ENCODE peak calls at places on chromosomes 16 and 17, in eight cellular contexts. G is heart right ventricle, X is upper lobe of right lung, I is heart left ventricle, L is uterus, T is PC-3, U is tibial nerve, F is pancreas. W is an unnamed sample.

GRCh38 chr16:81437860-81438259 is 6.7 kb upstream of the CMIP start:
- DNase-seq in G (no peak), X (no peak), I (no peak), L (no peak), T (peak; percentile 16), U (no peak), F (no peak), W (no peak)

GRCh38 chr16:75280331-75280804 is 28.9 kb upstream of the BCAR1 start:
- DNase-seq in G (no peak), X (no peak), I (no peak), L (no peak), T (no peak), U (no peak), F (no peak), W (no peak)

GRCh38 chr16:48393843-48394703 is 8.9 kb upstream of the SIAH1 start:
- DNase-seq in G (no peak), X (no peak), I (no peak), L (peak; percentile 69), T (no peak), U (peak; percentile 26), F (no peak), W (no peak)

GRCh38 chr16:73240928-73241327 is 193.0 kb upstream of the ZFHX3 start:
- DNase-seq in G (no peak), X (no peak), I (no peak), L (no peak), T (no peak), U (no peak), F (no peak), W (no peak)

GRCh38 chr17:5595831-5596230 is 11.5 kb upstream of the NLRP1 start:
- DNase-seq in G (no peak), X (no peak), I (no peak), L (no peak), T (no peak), U (no peak), F (no peak), W (no peak)

GRCh38 chr17:17538417-17539391 is 42.5 kb upstream of the RASD1 start:
- DNase-seq in G (no peak), X (no peak), I (no peak), L (no peak), T (peak; percentile 96), U (no peak), F (peak; percentile 87), W (no peak)

GRCh38 chr16:11624645-11625607 is 38.2 kb upstream of the LITAF start:
- DNase-seq in G (no peak), X (no peak), I (no peak), L (no peak), T (no peak), U (no peak), F (no peak), W (no peak)

GRCh38 chr17:37844158-37844976 is 79.8 kb upstream of the TBC1D3K start:
- DNase-seq in G (peak; percentile 34), X (peak; percentile 83), I (peak; percentile 47), L (peak; percentile 17), T (peak; percentile 55), U (no peak), F (peak; percentile 35), W (peak; percentile 15)

GRCh38 chr17:44898768-44899073 is 524 bp downstream of the EFTUD2 start:
- DNase-seq in G (no peak), X (no peak), I (no peak), L (no peak), T (peak; percentile 63), U (no peak), F (no peak), W (no peak)

GRCh38 chr17:63675607-63676539 is 24.1 kb downstream of the LIMD2 start:
- DNase-seq in G (peak; percentile 91), X (peak; percentile 83), I (peak; percentile 87), L (peak; percentile 67), T (peak; percentile 93), U (peak; percentile 63), F (peak; percentile 92), W (peak; percentile 48)

GRCh38 chr16:66927012-66927436 is 1.7 kb upstream of the RRAD start:
- DNase-seq in G (peak; percentile 66), X (peak; percentile 82), I (peak; percentile 62), L (no peak), T (peak; percentile 39), U (no peak), F (no peak), W (no peak)

GRCh38 chr17:13297198-13297597 is 279.4 kb upstream of the ELAC2 start:
- DNase-seq in G (peak; percentile 51), X (no peak), I (peak; percentile 40), L (no peak), T (no peak), U (no peak), F (peak; percentile 33), W (no peak)

GRCh38 chr16:83947642-83948234 is 5.3 kb upstream of the OSGIN1 start:
- DNase-seq in G (no peak), X (no peak), I (no peak), L (no peak), T (no peak), U (no peak), F (no peak), W (no peak)

GRCh38 chr17:49618112-49618611 is 42.5 kb downstream of the NXPH3 start:
- DNase-seq in G (no peak), X (no peak), I (no peak), L (no peak), T (no peak), U (no peak), F (no peak), W (no peak)

GRCh38 chr16:71383054-71383773 is 24.7 kb downstream of the CALB2 start:
- DNase-seq in G (no peak), X (no peak), I (no peak), L (no peak), T (peak; percentile 7), U (no peak), F (no peak), W (no peak)

GRCh38 chr17:19295478-19296200 is 58.5 kb downstream of the EPN2 start:
- DNase-seq in G (no peak), X (no peak), I (no peak), L (no peak), T (no peak), U (no peak), F (no peak), W (no peak)

GRCh38 chr16:46950009-46950408 is 23.5 kb downstream of the DNAJA2 start:
- DNase-seq in G (no peak), X (no peak), I (no peak), L (no peak), T (no peak), U (no peak), F (no peak), W (no peak)

GRCh38 chr17:75588546-75589016 is 981 bp downstream of the MYO15B start:
- DNase-seq in G (peak; percentile 33), X (peak; percentile 84), I (no peak), L (peak; percentile 61), T (no peak), U (no peak), F (peak; percentile 67), W (no peak)

GRCh38 chr16:74291176-74291575 is 5.4 kb upstream of the PSMD7 start:
- DNase-seq in G (no peak), X (no peak), I (no peak), L (no peak), T (no peak), U (no peak), F (no peak), W (no peak)

GRCh38 chr16:16143038-16143763 is 80.1 kb downstream of the ABCC6 start:
- DNase-seq in G (no peak), X (no peak), I (no peak), L (no peak), T (peak; percentile 14), U (no peak), F (no peak), W (no peak)
- TF ChIP-seq CTCF in G (peak; percentile 23), X (no peak), I (no peak), L (no peak), T (peak; percentile 52), U (no peak), F (no peak), W (peak; percentile 32)

DNA sequence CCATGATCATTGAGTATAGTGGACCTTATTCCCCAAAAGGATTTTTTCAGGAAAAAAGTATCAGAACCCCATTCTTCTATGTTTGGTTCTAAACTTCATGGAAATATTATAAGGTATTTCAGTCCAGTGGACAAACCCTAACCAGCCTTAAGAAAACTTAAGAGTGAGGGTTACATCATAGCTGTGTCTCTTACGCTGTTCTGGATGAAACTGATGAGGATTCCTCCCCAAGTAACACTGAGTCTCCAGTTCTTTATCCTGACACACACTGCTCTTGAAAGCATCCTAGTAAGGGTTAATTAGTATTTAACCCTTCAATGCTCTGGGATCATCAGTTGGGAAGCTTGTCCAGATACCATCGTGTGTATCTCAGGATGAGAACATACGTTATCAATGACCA is 5.0 kb downstream of the LYRM1 start:
- DNase-seq in G (no peak), X (no peak), I (no peak), L (no peak), T (no peak), U (no peak), F (no peak), W (no peak)
- H3K4me3 ChIP-seq in G (no peak overlapping the region), X (no peak overlapping the region), I (no peak overlapping the region), L (no peak overlapping the region), T (no peak overlapping the region), U (no peak overlapping the region), F (no peak overlapping the region), W (no peak overlapping the region)

GRCh38 chr17:1055231-1055630 is 58.3 kb downstream of the TIMM22 start:
- DNase-seq in G (no peak), X (no peak), I (no peak), L (no peak), T (no peak), U (no peak), F (no peak), W (no peak)

GRCh38 chr17:1054656-1055055 is 57.7 kb downstream of the TIMM22 start:
- DNase-seq in G (no peak), X (no peak), I (no peak), L (no peak), T (no peak), U (no peak), F (no peak), W (no peak)

GRCh38 chr17:1055751-1056645 is 59.1 kb downstream of the TIMM22 start:
- DNase-seq in G (peak; percentile 75), X (no peak), I (peak; percentile 76), L (peak; percentile 70), T (peak; percentile 37), U (peak; percentile 54), F (no peak), W (peak; percentile 33)

GRCh38 chr17:1058423-1059130 is 61.6 kb downstream of the TIMM22 start:
- DNase-seq in G (peak; percentile 46), X (peak; percentile 88), I (no peak), L (no peak), T (peak; percentile 79), U (no peak), F (no peak), W (no peak)

DNA sequence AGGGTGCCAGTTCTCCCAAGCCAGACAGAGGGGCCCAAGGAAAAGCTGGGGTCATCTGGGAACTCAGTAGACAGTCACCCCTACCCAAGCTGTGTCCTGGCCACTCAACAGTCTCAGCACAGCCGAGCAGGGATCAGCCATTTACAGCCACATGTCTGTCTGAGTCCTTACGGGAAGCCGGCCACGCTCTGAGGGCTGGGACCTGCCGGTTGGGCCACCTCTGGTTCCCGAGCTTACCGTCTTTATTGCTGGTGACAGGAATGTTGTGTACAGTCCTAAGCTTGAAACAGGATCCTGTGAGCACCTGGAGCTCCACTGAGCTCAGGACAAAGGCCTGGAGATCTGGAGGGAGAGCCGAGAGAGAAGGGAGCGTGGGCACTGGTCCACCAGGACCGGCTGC is 59.8 kb downstream of the TIMM22 start:
- DNase-seq in G (no peak), X (no peak), I (no peak), L (no peak), T (no peak), U (no peak), F (no peak), W (no peak)
- H3K27ac ChIP-seq in G (no peak overlapping the region), X (no peak overlapping the region), I (peak overlapping the region; percentile 54), L (no peak overlapping the region), T (no peak overlapping the region), U (no peak overlapping the region), F (no peak overlapping the region), W (peak overlapping the region; percentile 34)

GRCh38 chr17:57739402-57740224 is 5.5 kb downstream of the CCDC182 start:
- DNase-seq in G (no peak), X (no peak), I (no peak), L (no peak), T (peak; percentile 75), U (no peak), F (no peak), W (no peak)
- TF ChIP-seq CTCF in G (peak; percentile 44), X (peak; percentile 21), I (no peak), L (no peak), T (peak; percentile 85), U (no peak), F (no peak), W (peak; percentile 23)